ENCODE peak calls at places on chromosomes 13 and 19, in five cellular contexts. C, B, Y, Q and H are unnamed samples.

GRCh38 chr13:72164811-72165210 is 297.8 kb upstream of the DACH1 start:
- DNase-seq in C (no peak), B (no peak), Y (no peak), Q (no peak), H (no peak)

GRCh38 chr19:49422407-49423277 is 599 bp downstream of the PTH2 start:
- DNase-seq in C (no peak), B (no peak), Y (no peak), Q (no peak), H (no peak)

GRCh38 chr19:48913114-48913513 is 13.0 kb downstream of the NUCB1 start:
- DNase-seq in C (no peak), B (no peak), Y (no peak), Q (no peak), H (no peak)

GRCh38 chr13:30998548-30999140 is 66.2 kb downstream of the TEX26 start:
- DNase-seq in C (no peak), B (no peak), Y (peak), Q (no peak), H (no peak)

GRCh38 chr19:29418106-29418684 is 107.6 kb upstream of the VSTM2B start:
- DNase-seq in C (no peak), B (no peak), Y (no peak), Q (no peak), H (no peak)

GRCh38 chr13:44918323-44919102 is 70.8 kb downstream of the NUFIP1 start:
- DNase-seq in C (peak), B (peak), Y (peak), Q (peak), H (peak)

GRCh38 chr19:11659612-11660011 is 62.3 kb downstream of the ZNF627 start:
- DNase-seq in C (no peak), B (no peak), Y (no peak), Q (no peak), H (no peak)

GRCh38 chr19:33397536-33398360 is 24.2 kb downstream of the CEBPG start:
- DNase-seq in C (peak), B (peak), Y (no peak), Q (no peak), H (peak)

GRCh38 chr13:18961383-18962117 is 220.1 kb downstream of the TUBA3C start:
- DNase-seq in C (no peak), B (no peak), Y (no peak), Q (no peak), H (no peak)

GRCh38 chr19:2774083-2774679 is 8.9 kb downstream of the SGTA start:
- DNase-seq in C (no peak), B (no peak), Y (no peak), Q (no peak), H (no peak)

GRCh38 chr19:330503-330902 is 14.1 kb downstream of the MIER2 start:
- DNase-seq in C (no peak), B (no peak), Y (no peak), Q (no peak), H (no peak)

GRCh38 chr13:50934735-50935419 is 25.3 kb downstream of the RNASEH2B start:
- DNase-seq in C (no peak), B (no peak), Y (no peak), Q (no peak), H (no peak)

GRCh38 chr13:101415358-101416174 is 742 bp downstream of the NALCN start:
- DNase-seq in C (no peak), B (no peak), Y (no peak), Q (no peak), H (peak)